ENCODE peak calls at places on chromosomes 3 and 15, in eight cellular contexts. X is small intestine, M is MG63, S is cardiac fibroblast, G is tibial artery, O is epithelial cell of esophagus, L is skeletal muscle cell, K is ovary. D is an unnamed sample.

GRCh38 chr15:38072507-38073277 is 138.3 kb downstream of the TMCO5A start:
- DNase-seq in M (peak; percentile 71), G (peak; percentile 52), O (peak; percentile 68), L (peak; percentile 39), S (peak; percentile 86), K (peak; percentile 83), X (peak; percentile 74), D (peak; percentile 30)

GRCh38 chr3:170740726-170741591 is 129.0 kb downstream of the RPL22L1 start:
- DNase-seq in L (peak; percentile 93), K (peak; percentile 70), S (peak; percentile 92), X (peak; percentile 14), G (peak; percentile 80), O (peak; percentile 84), M (peak; percentile 89), D (no peak)

GRCh38 chr3:112640333-112640863 is 545 bp downstream of the CCDC80 start:
- DNase-seq in L (peak; percentile 74), M (peak; percentile 72), G (peak; percentile 24), K (no peak), S (peak; percentile 95), X (no peak), O (peak; percentile 91), D (no peak)

GRCh38 chr3:52090131-52090548 is 33.8 kb upstream of the DUSP7 start:
- DNase-seq in X (no peak), G (peak; percentile 73), M (peak; percentile 60), L (peak; percentile 79), S (peak; percentile 86), K (no peak), O (peak; percentile 68), D (no peak)

GRCh38 chr3:183213941-183214612 is 39.0 kb upstream of the B3GNT5 start:
- DNase-seq in L (no peak), G (no peak), K (no peak), S (peak; percentile 11), O (no peak), X (no peak), M (no peak), D (no peak)

GRCh38 chr3:155102329-155102728 is 22.2 kb downstream of the MME start:
- DNase-seq in O (peak; percentile 14), K (no peak), X (no peak), M (no peak), G (no peak), S (peak; percentile 22), L (peak; percentile 64), D (no peak)

GRCh38 chr15:64905119-64905831 is 6.4 kb upstream of the ANKDD1A start:
- DNase-seq in M (peak; percentile 59), S (peak; percentile 79), X (peak; percentile 55), G (peak; percentile 74), L (no peak), K (peak; percentile 74), O (peak; percentile 63), D (no peak)

GRCh38 chr15:48784756-48785155 is 26.1 kb downstream of the CEP152 start:
- DNase-seq in O (no peak), K (no peak), M (no peak), S (no peak), X (no peak), G (no peak), L (no peak), D (no peak)

GRCh38 chr3:53069422-53070068 is 23.7 kb upstream of the SFMBT1 start:
- DNase-seq in X (no peak), K (peak; percentile 1), G (no peak), L (no peak), M (no peak), S (no peak), O (no peak), D (no peak)

GRCh38 chr15:38795471-38796245 is 231.0 kb upstream of the RASGRP1 start:
- DNase-seq in G (no peak), M (no peak), L (no peak), X (no peak), K (no peak), S (no peak), O (no peak), D (no peak)

GRCh38 chr3:48400824-48401433 is 28.9 kb downstream of the FBXW12 start:
- DNase-seq in K (peak; percentile 51), O (peak; percentile 82), G (no peak), X (peak; percentile 82), S (peak; percentile 73), L (no peak), M (no peak), D (peak; percentile 47)

GRCh38 chr15:54197995-54198394 is 219.8 kb downstream of the UNC13C start:
- DNase-seq in O (peak; percentile 1), K (no peak), X (no peak), M (no peak), S (no peak), G (no peak), L (no peak), D (no peak)

GRCh38 chr3:77456881-77457280 is 417.0 kb downstream of the ROBO2 start:
- DNase-seq in M (no peak), L (no peak), G (no peak), O (no peak), X (no peak), K (no peak), S (no peak), D (no peak)

GRCh38 chr15:71573599-71573998 is 236.8 kb upstream of the NR2E3 start:
- DNase-seq in X (no peak), M (no peak), L (no peak), G (no peak), K (no peak), S (no peak), O (no peak), D (no peak)

GRCh38 chr15:58931985-58932384 is 1.5 kb downstream of the SLTM start:
- DNase-seq in S (peak; percentile 43), M (peak; percentile 49), X (peak; percentile 76), L (no peak), O (peak; percentile 19), K (no peak), G (no peak), D (no peak)

GRCh38 chr3:31841515-31841914 is 139.5 kb downstream of the OSBPL10 start:
- DNase-seq in M (no peak), S (no peak), L (no peak), K (no peak), G (no peak), O (no peak), X (no peak), D (no peak)

GRCh38 chr15:100727291-100727851 is 125.0 kb downstream of the ASB7 start:
- DNase-seq in L (no peak), M (no peak), K (no peak), O (peak; percentile 98), S (no peak), X (no peak), G (no peak), D (no peak)

GRCh38 chr3:33313331-33313730 is 36.1 kb downstream of the FBXL2 start:
- DNase-seq in O (no peak), S (peak; percentile 64), M (peak; percentile 38), G (no peak), L (no peak), K (no peak), X (no peak), D (no peak)
- H3K4me3 ChIP-seq in O (no peak overlapping the region), S (no peak overlapping the region), M (no peak overlapping the region), G (no peak overlapping the region), L (no peak overlapping the region), K (no peak overlapping the region), X (no peak overlapping the region), D (no peak overlapping the region)

DNA sequence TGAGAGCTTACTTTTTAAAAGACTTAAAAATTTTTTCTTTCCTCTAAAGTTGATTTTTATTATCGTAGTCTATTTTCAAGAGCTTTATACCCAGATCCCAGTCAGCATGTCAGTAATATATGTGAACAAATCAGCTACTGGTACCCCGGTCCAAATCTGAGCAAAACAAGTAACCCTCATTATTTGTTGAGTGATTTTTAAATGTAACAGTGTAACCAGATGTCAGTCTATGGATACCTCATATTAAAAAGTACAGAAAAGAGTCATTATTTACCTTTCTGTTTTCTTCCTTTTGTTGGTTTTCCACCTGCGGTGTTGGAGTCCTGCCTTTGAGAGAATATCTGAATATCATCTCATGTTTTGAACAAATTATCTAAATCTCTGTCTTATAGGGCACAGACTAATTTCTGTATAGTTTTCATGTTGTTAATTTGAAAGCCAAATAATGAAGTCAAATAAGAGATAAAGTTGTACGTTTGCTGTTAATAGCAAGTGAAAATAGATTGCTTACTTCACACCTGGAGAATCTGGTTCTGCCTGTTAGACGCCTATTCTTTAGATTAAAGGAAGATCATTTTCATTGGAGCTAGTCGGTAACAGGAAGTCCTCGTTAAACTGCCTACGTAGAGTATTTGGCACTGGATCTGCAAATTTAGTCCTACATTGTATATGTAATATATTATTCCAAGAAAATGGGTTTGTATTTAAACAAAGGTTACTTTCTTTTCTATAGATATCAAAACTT is at the start of gene STX19:
- DNase-seq in X (peak; percentile 89), G (no peak), O (peak; percentile 92), S (peak; percentile 17), K (no peak), L (no peak), M (no peak), D (no peak)
- H3K4me3 ChIP-seq in X (peak within 1 kb of the TSS; percentile 33), G (no peak within 1 kb of the TSS), O (peak within 1 kb of the TSS; percentile 77), S (no peak within 1 kb of the TSS), K (no peak within 1 kb of the TSS), L (no peak within 1 kb of the TSS), M (no peak within 1 kb of the TSS), D (no peak within 1 kb of the TSS)

GRCh38 chr3:63047068-63047467 is 171.9 kb upstream of the CADPS start:
- DNase-seq in X (peak; percentile 59), O (no peak), K (no peak), G (no peak), L (no peak), S (no peak), M (no peak), D (no peak)

GRCh38 chr3:63048927-63049326 is 173.7 kb upstream of the CADPS start:
- DNase-seq in G (no peak), X (no peak), M (no peak), S (no peak), O (no peak), L (no peak), K (no peak), D (no peak)

GRCh38 chr3:63050548-63050947 is 175.3 kb upstream of the CADPS start:
- DNase-seq in G (no peak), M (no peak), L (no peak), K (no peak), X (no peak), S (peak; percentile 36), O (no peak), D (no peak)

GRCh38 chr3:63048365-63048764 is 173.1 kb upstream of the CADPS start:
- DNase-seq in O (peak; percentile 14), M (no peak), L (no peak), X (no peak), S (no peak), G (no peak), K (no peak), D (no peak)

GRCh38 chr3:63051920-63052319 is 176.7 kb upstream of the CADPS start:
- DNase-seq in K (no peak), S (peak; percentile 43), O (no peak), M (peak; percentile 63), G (no peak), L (peak; percentile 93), X (no peak), D (no peak)
- H3K4me3 ChIP-seq in K (no peak overlapping the region), S (no peak overlapping the region), O (no peak overlapping the region), M (no peak overlapping the region), G (no peak overlapping the region), L (no peak overlapping the region), X (no peak overlapping the region), D (no peak overlapping the region)

DNA sequence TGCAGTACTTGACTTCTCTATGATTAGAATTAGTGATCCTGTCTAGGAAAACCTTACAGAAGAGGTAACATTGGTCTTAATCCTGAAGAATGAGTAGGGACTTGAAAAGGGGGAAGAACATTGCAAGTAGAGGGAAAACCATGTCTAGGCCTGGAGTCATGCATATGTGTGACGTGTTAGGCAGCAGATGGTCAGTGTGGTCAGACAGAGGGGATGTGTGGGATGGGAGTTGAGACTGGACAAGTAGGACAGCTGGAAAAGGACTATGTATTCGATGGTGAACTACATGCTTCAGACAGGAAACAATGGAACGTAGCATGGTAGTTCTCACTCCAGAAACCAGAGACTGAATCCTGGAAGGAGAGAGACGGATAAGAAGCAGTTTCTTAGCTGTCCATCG is 235.6 kb upstream of the LRTM1 start:
- DNase-seq in K (no peak), G (no peak), M (no peak), L (no peak), X (no peak), O (no peak), S (no peak), D (no peak)
- H3K4me3 ChIP-seq in K (no peak overlapping the region), G (no peak overlapping the region), M (no peak overlapping the region), L (no peak overlapping the region), X (no peak overlapping the region), O (no peak overlapping the region), S (no peak overlapping the region), D (no peak overlapping the region)

D was measured in HL-60.